ENCODE peak calls at places on chromosomes 6 and 20, in four cellular contexts. One of them, this sample, is unnamed.

GRCh38 chr6:30832864-30833263 is 51.5 kb upstream of the DDR1 start:
- DNase-seq in heart right ventricle: no peak
- DNase-seq in CD4-positive, alpha-beta memory T cell: no peak
- DNase-seq in PC-3: no peak
- DNase-seq in this sample: no peak

GRCh38 chr6:3328145-3328544 is 69.4 kb downstream of the PSMG4 start:
- DNase-seq in heart right ventricle: no peak
- DNase-seq in CD4-positive, alpha-beta memory T cell: no peak
- DNase-seq in PC-3: peak; percentile 93
- DNase-seq in this sample: no peak

GRCh38 chr20:7366189-7366588 is 574.1 kb downstream of the HAO1 start:
- DNase-seq in heart right ventricle: no peak
- DNase-seq in CD4-positive, alpha-beta memory T cell: no peak
- DNase-seq in PC-3: no peak
- DNase-seq in this sample: no peak

GRCh38 chr20:62063981-62064787 is 1.5 kb downstream of the TAF4 start:
- DNase-seq in heart right ventricle: peak; percentile 56
- DNase-seq in CD4-positive, alpha-beta memory T cell: no peak
- DNase-seq in PC-3: peak; percentile 38
- DNase-seq in this sample: no peak

GRCh38 chr6:10330515-10330914 is 84.4 kb downstream of the TFAP2A start:
- DNase-seq in heart right ventricle: no peak
- DNase-seq in CD4-positive, alpha-beta memory T cell: no peak
- DNase-seq in PC-3: no peak
- DNase-seq in this sample: no peak

GRCh38 chr6:33944686-33945411 is 141.0 kb upstream of the MLN start:
- DNase-seq in heart right ventricle: no peak
- DNase-seq in CD4-positive, alpha-beta memory T cell: no peak
- DNase-seq in PC-3: no peak
- DNase-seq in this sample: no peak

GRCh38 chr6:23559587-23560343 is 566.2 kb upstream of the NRSN1 start:
- DNase-seq in heart right ventricle: peak; percentile 9
- DNase-seq in CD4-positive, alpha-beta memory T cell: no peak
- DNase-seq in PC-3: no peak
- DNase-seq in this sample: no peak

GRCh38 chr6:31556312-31556711 is 8.9 kb downstream of the NFKBIL1 start:
- DNase-seq in heart right ventricle: no peak
- DNase-seq in CD4-positive, alpha-beta memory T cell: no peak
- DNase-seq in PC-3: no peak
- DNase-seq in this sample: no peak

GRCh38 chr6:129843573-129843972 is 17.5 kb downstream of the TMEM244 start:
- DNase-seq in heart right ventricle: no peak
- DNase-seq in CD4-positive, alpha-beta memory T cell: no peak
- DNase-seq in PC-3: peak; percentile 4
- DNase-seq in this sample: no peak

GRCh38 chr6:45654673-45655072 is 276.9 kb upstream of the SUPT3H start:
- DNase-seq in heart right ventricle: no peak
- DNase-seq in CD4-positive, alpha-beta memory T cell: no peak
- DNase-seq in PC-3: no peak
- DNase-seq in this sample: no peak

GRCh38 chr6:45650527-45651135 is 272.9 kb upstream of the SUPT3H start:
- DNase-seq in heart right ventricle: no peak
- DNase-seq in CD4-positive, alpha-beta memory T cell: no peak
- DNase-seq in PC-3: peak; percentile 96
- DNase-seq in this sample: no peak

GRCh38 chr6:45652393-45652792 is 274.7 kb upstream of the SUPT3H start:
- DNase-seq in heart right ventricle: no peak
- DNase-seq in CD4-positive, alpha-beta memory T cell: no peak
- DNase-seq in PC-3: peak; percentile 37
- DNase-seq in this sample: no peak

GRCh38 chr6:45653117-45653883 is 275.6 kb upstream of the SUPT3H start:
- DNase-seq in heart right ventricle: no peak
- DNase-seq in CD4-positive, alpha-beta memory T cell: no peak
- DNase-seq in PC-3: no peak
- DNase-seq in this sample: no peak

GRCh38 chr6:45651301-45651700 is 273.6 kb upstream of the SUPT3H start:
- DNase-seq in heart right ventricle: no peak
- DNase-seq in CD4-positive, alpha-beta memory T cell: no peak
- DNase-seq in PC-3: no peak
- DNase-seq in this sample: no peak
- H3K4me3 ChIP-seq in heart right ventricle: no peak overlapping the region
- H3K4me3 ChIP-seq in CD4-positive, alpha-beta memory T cell: no peak overlapping the region
- H3K4me3 ChIP-seq in PC-3: no peak overlapping the region
- H3K4me3 ChIP-seq in this sample: no peak overlapping the region

DNA sequence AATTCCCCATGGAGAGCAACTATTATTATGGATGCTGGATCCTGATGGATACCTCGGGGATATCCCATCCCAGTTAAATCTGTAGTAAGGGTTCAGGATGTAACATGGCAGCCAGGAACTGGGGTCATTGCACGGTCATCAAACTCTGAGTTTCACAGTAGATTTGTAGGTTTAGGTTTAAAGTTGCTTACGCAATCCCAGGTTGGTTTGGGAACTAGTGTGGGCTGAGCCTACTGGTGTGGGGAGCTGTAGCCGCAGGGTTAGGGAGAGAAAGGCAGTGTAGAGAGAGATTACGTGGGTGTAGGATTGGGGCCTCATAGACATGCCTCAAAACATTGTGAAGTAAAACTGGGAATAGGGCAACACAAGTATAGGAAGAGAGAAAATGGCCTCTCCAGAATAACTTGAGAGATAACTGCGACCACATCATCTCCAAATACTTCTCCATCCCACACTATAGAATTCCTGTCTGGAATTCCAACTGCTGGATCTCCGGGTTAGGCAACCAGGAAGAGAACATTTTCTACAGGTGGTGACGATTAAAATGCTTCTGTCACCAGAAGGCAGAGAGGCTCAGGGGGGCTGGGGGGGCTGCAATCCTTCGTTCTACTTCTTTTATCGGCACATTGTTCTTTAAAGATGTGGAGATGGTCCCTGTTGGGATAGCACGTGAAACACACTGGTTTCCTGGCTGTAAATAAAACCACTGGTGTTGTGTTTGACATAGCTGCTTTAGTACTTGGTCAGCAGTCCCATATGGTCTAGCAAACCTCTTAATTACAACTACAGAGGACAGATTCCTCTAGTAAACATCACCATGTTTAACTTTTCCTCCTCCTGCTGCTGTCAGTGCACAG is 44.9 kb upstream of the TMEM170B start:
- DNase-seq in heart right ventricle: no peak
- DNase-seq in CD4-positive, alpha-beta memory T cell: no peak
- DNase-seq in PC-3: no peak
- DNase-seq in this sample: no peak
- H3K36me3 ChIP-seq in heart right ventricle: no peaks in the 10 kb centered on the region
- H3K36me3 ChIP-seq in CD4-positive, alpha-beta memory T cell: no peaks in the 10 kb centered on the region
- H3K36me3 ChIP-seq in PC-3: no peaks in the 10 kb centered on the region
- H3K36me3 ChIP-seq in this sample: no peaks in the 10 kb centered on the region

GRCh38 chr6:1390071-1390804 is 862 bp downstream of the FOXF2 start:
- DNase-seq in heart right ventricle: no peak
- DNase-seq in CD4-positive, alpha-beta memory T cell: no peak
- DNase-seq in PC-3: no peak
- DNase-seq in this sample: no peak
- H3K4me3 ChIP-seq in heart right ventricle: peak overlapping the region; percentile 33
- H3K4me3 ChIP-seq in CD4-positive, alpha-beta memory T cell: no peak overlapping the region
- H3K4me3 ChIP-seq in PC-3: no peak overlapping the region
- H3K4me3 ChIP-seq in this sample: peak overlapping the region; percentile 51

DNA sequence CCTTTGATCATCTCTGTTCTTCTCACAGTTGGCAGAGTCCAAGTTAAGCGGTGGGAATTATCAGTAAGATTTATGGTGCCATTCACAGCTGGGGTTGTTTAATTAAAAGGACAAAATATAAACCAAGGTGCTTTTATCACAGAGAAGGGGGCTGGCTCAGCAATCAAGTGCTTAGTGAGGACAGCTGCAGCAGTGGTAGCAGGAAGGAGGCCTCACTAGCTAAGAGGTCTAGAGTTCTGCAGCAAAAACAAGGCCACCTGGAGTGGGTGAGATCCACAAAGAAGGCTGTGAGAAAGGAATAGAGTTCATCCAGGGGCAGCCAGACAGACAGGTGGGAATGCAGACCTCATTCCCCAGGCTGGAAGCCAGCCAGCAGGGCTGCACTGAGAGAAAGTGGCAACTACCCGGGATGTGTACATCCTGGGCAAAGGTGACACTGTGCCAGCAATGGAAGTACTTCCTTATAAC is 37.1 kb downstream of the PIGU start:
- DNase-seq in heart right ventricle: no peak
- DNase-seq in CD4-positive, alpha-beta memory T cell: no peak
- DNase-seq in PC-3: peak; percentile 1
- DNase-seq in this sample: no peak
- H3K36me3 ChIP-seq in heart right ventricle: no peaks in the 10 kb centered on the region
- H3K36me3 ChIP-seq in CD4-positive, alpha-beta memory T cell: peaks cover 16% of the 10 kb centered on the region
- H3K36me3 ChIP-seq in PC-3: peaks cover 15% of the 10 kb centered on the region
- H3K36me3 ChIP-seq in this sample: peaks cover 15% of the 10 kb centered on the region

GRCh38 chr6:41682966-41683459 is 44.7 kb downstream of the MDFI start:
- DNase-seq in heart right ventricle: no peak
- DNase-seq in CD4-positive, alpha-beta memory T cell: no peak
- DNase-seq in PC-3: no peak
- DNase-seq in this sample: no peak
- H3K4me3 ChIP-seq in heart right ventricle: peak overlapping the region; percentile 36
- H3K4me3 ChIP-seq in CD4-positive, alpha-beta memory T cell: peak overlapping the region; percentile 43
- H3K4me3 ChIP-seq in PC-3: no peak overlapping the region
- H3K4me3 ChIP-seq in this sample: no peak overlapping the region

GRCh38 chr20:56412473-56412790 is 372 bp downstream of the CASS4 start:
- DNase-seq in heart right ventricle: no peak
- DNase-seq in CD4-positive, alpha-beta memory T cell: no peak
- DNase-seq in PC-3: no peak
- DNase-seq in this sample: no peak

GRCh38 chr20:56406910-56407309 is 5.2 kb upstream of the CASS4 start:
- DNase-seq in heart right ventricle: no peak
- DNase-seq in CD4-positive, alpha-beta memory T cell: no peak
- DNase-seq in PC-3: no peak
- DNase-seq in this sample: no peak

GRCh38 chr20:56411759-56412472 is at the start of gene CASS4:
- DNase-seq in heart right ventricle: no peak
- DNase-seq in CD4-positive, alpha-beta memory T cell: peak; percentile 66
- DNase-seq in PC-3: peak; percentile 43
- DNase-seq in this sample: no peak

GRCh38 chr20:56409946-56410345 is 2.1 kb upstream of the CASS4 start:
- DNase-seq in heart right ventricle: no peak
- DNase-seq in CD4-positive, alpha-beta memory T cell: no peak
- DNase-seq in PC-3: no peak
- DNase-seq in this sample: no peak

DNA sequence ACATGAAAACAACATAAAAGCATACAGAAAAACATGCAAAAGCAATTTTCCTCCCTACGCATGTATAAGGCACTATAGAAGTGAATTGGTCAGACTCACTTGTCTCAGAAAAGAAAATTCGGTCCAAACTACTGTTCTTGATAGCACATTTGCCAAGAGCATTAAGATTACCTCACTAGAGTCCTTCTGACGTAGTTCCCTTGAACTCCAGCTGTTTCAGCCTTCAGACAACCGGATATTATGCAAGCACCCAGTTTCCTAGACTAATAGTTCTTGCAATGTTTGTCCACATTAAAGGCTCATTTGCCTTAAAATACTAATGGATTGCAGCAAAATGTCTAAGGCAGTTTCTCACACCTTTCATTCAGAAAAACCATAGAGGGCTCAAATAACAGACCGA is 2.5 kb upstream of the CASS4 start:
- DNase-seq in heart right ventricle: no peak
- DNase-seq in CD4-positive, alpha-beta memory T cell: no peak
- DNase-seq in PC-3: no peak
- DNase-seq in this sample: no peak
- H3K36me3 ChIP-seq in heart right ventricle: no peaks in the 10 kb centered on the region
- H3K36me3 ChIP-seq in CD4-positive, alpha-beta memory T cell: peaks cover 27% of the 10 kb centered on the region
- H3K36me3 ChIP-seq in PC-3: peaks cover 26% of the 10 kb centered on the region
- H3K36me3 ChIP-seq in this sample: peaks cover 14% of the 10 kb centered on the region

GRCh38 chr6:64860203-64860602 is 846.8 kb downstream of the EYS start:
- DNase-seq in heart right ventricle: no peak
- DNase-seq in CD4-positive, alpha-beta memory T cell: no peak
- DNase-seq in PC-3: no peak
- DNase-seq in this sample: no peak
- H3K4me3 ChIP-seq in heart right ventricle: no peak overlapping the region
- H3K4me3 ChIP-seq in CD4-positive, alpha-beta memory T cell: no peak overlapping the region
- H3K4me3 ChIP-seq in PC-3: no peak overlapping the region
- H3K4me3 ChIP-seq in this sample: no peak overlapping the region

GRCh38 chr20:36440370-36441026 is 100.8 kb upstream of the MYL9 start:
- DNase-seq in heart right ventricle: no peak
- DNase-seq in CD4-positive, alpha-beta memory T cell: no peak
- DNase-seq in PC-3: no peak
- DNase-seq in this sample: no peak

GRCh38 chr20:36441027-36441414 is 100.3 kb upstream of the MYL9 start:
- DNase-seq in heart right ventricle: no peak
- DNase-seq in CD4-positive, alpha-beta memory T cell: no peak
- DNase-seq in PC-3: no peak
- DNase-seq in this sample: no peak

GRCh38 chr20:36439731-36440072 is 101.6 kb upstream of the MYL9 start:
- DNase-seq in heart right ventricle: no peak
- DNase-seq in CD4-positive, alpha-beta memory T cell: no peak
- DNase-seq in PC-3: no peak
- DNase-seq in this sample: no peak

GRCh38 chr20:36439040-36439730 is 102.1 kb upstream of the MYL9 start:
- DNase-seq in heart right ventricle: peak; percentile 64
- DNase-seq in CD4-positive, alpha-beta memory T cell: peak; percentile 49
- DNase-seq in PC-3: peak; percentile 78
- DNase-seq in this sample: peak; percentile 61

GRCh38 chr20:36441416-36441815 is 99.9 kb upstream of the MYL9 start:
- DNase-seq in heart right ventricle: no peak
- DNase-seq in CD4-positive, alpha-beta memory T cell: no peak
- DNase-seq in PC-3: no peak
- DNase-seq in this sample: no peak
- H3K36me3 ChIP-seq in heart right ventricle: no peaks in the 10 kb centered on the region
- H3K36me3 ChIP-seq in CD4-positive, alpha-beta memory T cell: no peaks in the 10 kb centered on the region
- H3K36me3 ChIP-seq in PC-3: no peaks in the 10 kb centered on the region
- H3K36me3 ChIP-seq in this sample: no peaks in the 10 kb centered on the region

GRCh38 chr6:32607988-32608298 is 18.3 kb upstream of the HLA-DRB1 start:
- DNase-seq in heart right ventricle: no peak
- DNase-seq in CD4-positive, alpha-beta memory T cell: no peak
- DNase-seq in PC-3: no peak
- DNase-seq in this sample: no peak

GRCh38 chr6:32604434-32604877 is 14.8 kb upstream of the HLA-DRB1 start:
- DNase-seq in heart right ventricle: no peak
- DNase-seq in CD4-positive, alpha-beta memory T cell: no peak
- DNase-seq in PC-3: no peak
- DNase-seq in this sample: no peak

GRCh38 chr6:32602403-32602802 is 12.8 kb upstream of the HLA-DRB1 start:
- DNase-seq in heart right ventricle: no peak
- DNase-seq in CD4-positive, alpha-beta memory T cell: no peak
- DNase-seq in PC-3: no peak
- DNase-seq in this sample: no peak

GRCh38 chr6:32607263-32607987 is 17.8 kb upstream of the HLA-DRB1 start:
- DNase-seq in heart right ventricle: no peak
- DNase-seq in CD4-positive, alpha-beta memory T cell: no peak
- DNase-seq in PC-3: no peak
- DNase-seq in this sample: no peak

GRCh38 chr6:32603888-32604287 is 14.2 kb upstream of the HLA-DRB1 start:
- DNase-seq in heart right ventricle: no peak
- DNase-seq in CD4-positive, alpha-beta memory T cell: no peak
- DNase-seq in PC-3: no peak
- DNase-seq in this sample: no peak
- H3K4me3 ChIP-seq in heart right ventricle: peak overlapping the region; percentile 5
- H3K4me3 ChIP-seq in CD4-positive, alpha-beta memory T cell: no peak overlapping the region
- H3K4me3 ChIP-seq in PC-3: no peak overlapping the region
- H3K4me3 ChIP-seq in this sample: no peak overlapping the region

This sample was measured in lung.